ENCODE peak calls at places on chromosomes 3 and 15, in five cellular contexts. V is uterus, S is esophagus muscularis mucosa, K is thyroid gland, R is lung. E is an unnamed sample. For H3K27me3, the result is how much of the 10 kb centered on the place peaks cover.

GRCh38 chr3:168878655-168879054 is 782.9 kb upstream of the GOLIM4 start:
- DNase-seq in K (no peak), S (no peak), V (no peak), R (no peak), E (no peak)

GRCh38 chr3:108459225-108459624 is 51.2 kb downstream of the MYH15 start:
- DNase-seq in K (no peak), V (no peak), R (no peak), S (no peak), E (no peak)

GRCh38 chr3:182755308-182756106 is 37.8 kb upstream of the ATP11B start:
- DNase-seq in K (no peak), R (no peak), V (no peak), S (no peak), E (no peak)

GRCh38 chr15:28935316-28935715 is 49.5 kb downstream of the APBA2 start:
- DNase-seq in R (no peak), S (no peak), K (no peak), V (no peak), E (peak)

GRCh38 chr3:126551066-126551838 is 7.5 kb downstream of the C3orf22 start:
- DNase-seq in S (peak), K (no peak), V (peak), R (no peak), E (peak)

GRCh38 chr3:74121761-74122160 is 492.7 kb downstream of the CNTN3 start:
- DNase-seq in V (no peak), S (no peak), K (no peak), R (no peak), E (no peak)

GRCh38 chr3:63980830-63981498 is 42.3 kb downstream of the PSMD6 start:
- DNase-seq in K (no peak), V (no peak), S (no peak), R (no peak), E (no peak)

GRCh38 chr3:144119611-144120010 is 148.0 kb downstream of the DIPK2A start:
- DNase-seq in S (no peak), R (no peak), V (no peak), K (no peak), E (no peak)

GRCh38 chr3:151008699-151009098 is 36.2 kb upstream of the CLRN1 start:
- DNase-seq in S (no peak), K (no peak), V (no peak), R (no peak), E (no peak)

GRCh38 chr3:152176241-152176640 is 92.5 kb upstream of the MBNL1 start:
- DNase-seq in K (no peak), V (no peak), R (no peak), S (no peak), E (no peak)

GRCh38 chr15:51917493-51917892 is 54.1 kb downstream of the LEO1 start:
- DNase-seq in R (peak), V (no peak), S (no peak), K (peak), E (no peak)

GRCh38 chr3:113297741-113298320 is 86.5 kb downstream of the BOC start:
- DNase-seq in K (no peak), V (no peak), R (no peak), S (no peak), E (no peak)

GRCh38 chr3:78277793-78278192 is 1237.9 kb downstream of the ROBO2 start:
- DNase-seq in K (peak), S (no peak), R (no peak), V (no peak), E (no peak)

GRCh38 chr15:70474682-70475438 is 288.5 kb downstream of the UACA start:
- DNase-seq in R (peak), K (peak), V (peak), S (no peak), E (peak)

GRCh38 chr15:85542895-85543331 is 162.5 kb downstream of the AKAP13 start:
- DNase-seq in R (no peak), V (no peak), K (no peak), S (no peak), E (no peak)

GRCh38 chr3:16177962-16178627 is 3.6 kb downstream of the GALNT15 start:
- DNase-seq in V (peak), S (peak), R (peak), K (peak), E (peak)

GRCh38 chr3:187445352-187445751 is 77.2 kb downstream of the RTP4 start:
- DNase-seq in K (no peak), R (no peak), V (no peak), S (peak), E (no peak)

GRCh38 chr15:72135719-72136118 is 17.5 kb downstream of the SENP8 start:
- DNase-seq in S (no peak), K (peak), R (no peak), V (no peak), E (no peak)

GRCh38 chr15:74134387-74135027 is 4.1 kb downstream of the ISLR2 start:
- DNase-seq in K (peak), S (no peak), V (no peak), R (no peak), E (peak)
- H3K27me3 ChIP-seq in K (under half), S (half or more), V (under half), R (under half), E (under half)

DNA sequence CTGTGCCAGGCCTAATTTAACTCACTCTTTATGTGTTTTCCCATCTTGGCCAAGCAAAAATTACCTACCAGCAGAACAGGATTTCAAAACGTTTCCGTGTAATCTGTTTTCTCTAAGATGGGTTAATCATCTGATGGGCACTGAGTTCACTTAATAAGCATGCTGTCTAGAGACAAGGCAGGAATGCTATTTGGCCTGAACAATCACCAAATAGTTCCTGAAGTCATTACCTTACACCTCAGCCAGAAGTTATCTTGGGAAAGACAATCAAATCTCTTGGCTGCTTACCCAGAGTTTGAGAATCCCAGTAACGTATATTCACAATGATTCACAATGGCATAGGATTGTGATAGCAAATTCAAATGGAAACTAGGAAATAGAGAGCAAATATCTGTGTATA is 779.1 kb downstream of the CADM2 start:
- DNase-seq in R (no peak), V (no peak), K (no peak), S (no peak), E (no peak)
- H3K27ac ChIP-seq in R (no peak), V (no peak), K (no peak), S (no peak), E (no peak)

GRCh38 chr15:89368566-89369223 is 34.1 kb upstream of the POLG start:
- DNase-seq in S (no peak), V (no peak), K (no peak), R (no peak), E (peak)

GRCh38 chr15:89364741-89365450 is 30.3 kb upstream of the POLG start:
- DNase-seq in V (no peak), S (no peak), R (no peak), K (no peak), E (no peak)

GRCh38 chr15:89367485-89368451 is 33.1 kb upstream of the POLG start:
- DNase-seq in R (no peak), K (no peak), V (no peak), S (no peak), E (peak)

GRCh38 chr15:89365457-89366055 is 30.9 kb upstream of the POLG start:
- DNase-seq in R (no peak), S (no peak), V (no peak), K (no peak), E (no peak)

DNA sequence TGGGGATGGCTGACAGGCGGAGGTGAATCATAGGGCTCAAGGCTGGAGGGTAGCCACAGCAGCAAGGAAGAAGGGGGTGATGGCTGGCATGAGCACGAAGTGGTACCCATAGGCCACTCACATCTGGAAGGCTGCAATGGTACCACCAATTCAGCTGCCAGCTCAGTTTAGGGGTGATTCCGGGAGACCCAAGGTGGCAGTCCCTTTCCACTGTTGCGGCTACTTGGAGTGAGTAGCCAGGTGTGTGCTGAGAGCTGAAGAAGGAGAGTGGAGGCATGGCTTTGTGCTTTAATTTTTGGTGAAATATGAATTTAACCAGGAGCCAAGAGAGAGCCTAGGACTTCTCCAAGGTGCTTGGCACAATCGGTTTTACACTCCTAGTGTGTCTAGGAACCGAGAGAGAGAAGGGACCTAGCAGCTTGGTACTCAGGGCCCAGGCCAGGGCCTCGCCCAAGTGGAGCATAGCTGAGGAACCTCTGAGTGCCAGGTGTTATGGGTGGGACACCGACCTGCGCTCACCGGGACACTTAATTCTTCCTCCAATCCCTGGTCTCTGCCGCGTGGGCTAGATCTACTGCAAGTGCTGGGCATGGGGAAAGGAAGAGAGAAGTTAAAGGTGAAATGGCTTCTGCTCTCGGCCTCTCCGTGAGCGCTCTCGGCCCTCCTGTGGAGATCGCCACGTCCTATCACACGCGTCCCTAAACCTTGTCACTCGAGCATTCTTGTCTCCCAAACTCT is 32.2 kb upstream of the POLG start:
- DNase-seq in V (no peak), S (no peak), K (no peak), R (no peak), E (no peak)
- H3K27me3 ChIP-seq in V (half or more), S (half or more), K (under half), R (under half), E (under half)

GRCh38 chr3:192409203-192409837 is 318.0 kb downstream of the FGF12 start:
- DNase-seq in V (no peak), R (no peak), K (peak), S (no peak), E (peak)

GRCh38 chr3:192410684-192410960 is 316.7 kb downstream of the FGF12 start:
- DNase-seq in K (no peak), V (no peak), R (no peak), S (no peak), E (no peak)

GRCh38 chr3:192408721-192409151 is 318.6 kb downstream of the FGF12 start:
- DNase-seq in K (no peak), R (no peak), V (no peak), S (no peak), E (no peak)

GRCh38 chr3:192408007-192408655 is 319.2 kb downstream of the FGF12 start:
- DNase-seq in V (no peak), R (no peak), K (peak), S (no peak), E (peak)

GRCh38 chr3:192409838-192410683 is 317.3 kb downstream of the FGF12 start:
- DNase-seq in K (peak), V (no peak), S (no peak), R (no peak), E (peak)
- H3K27ac ChIP-seq in K (peak), V (no peak), S (peak), R (peak), E (no peak)

GRCh38 chr15:73493936-73494335 is 51.0 kb downstream of the REC114 start:
- DNase-seq in K (no peak), V (no peak), S (no peak), R (no peak), E (no peak)
- H3K27me3 ChIP-seq in K (under half), V (under half), S (under half), R (under half), E (under half)

GRCh38 chr3:147298511-147298982 is 107.8 kb downstream of the ZIC4 start:
- DNase-seq in R (no peak), K (no peak), V (no peak), S (no peak), E (no peak)
- H3K27ac ChIP-seq in R (no peak), K (no peak), V (no peak), S (no peak), E (no peak)

DNA sequence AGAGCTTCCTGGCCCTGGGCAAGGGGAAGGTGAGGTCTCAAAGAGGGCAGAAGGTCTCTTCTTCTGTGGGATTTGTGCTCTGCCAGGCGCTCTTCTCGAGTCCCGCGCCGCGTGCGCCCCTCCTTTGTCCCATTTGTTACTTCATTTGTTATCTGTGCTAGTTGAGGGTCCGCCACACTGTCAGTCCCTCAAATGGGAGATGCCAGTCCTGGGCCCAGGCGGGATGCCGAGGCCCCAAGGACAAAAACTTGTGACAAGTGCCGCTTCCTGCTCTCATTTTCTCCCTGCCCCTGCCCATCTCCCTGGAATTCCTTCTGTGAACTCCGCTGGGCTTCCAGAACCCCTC is 1.5 kb downstream of the ST8SIA2 start:
- DNase-seq in R (no peak), K (no peak), V (no peak), S (no peak), E (no peak)
- H3K27me3 ChIP-seq in R (under half), K (under half), V (under half), S (half or more), E (under half)

GRCh38 chr3:9884555-9885165 is 4.6 kb upstream of the CIDEC start:
- DNase-seq in V (peak), S (no peak), R (no peak), K (no peak), E (no peak)
- H3K27ac ChIP-seq in V (peak), S (no peak), R (no peak), K (no peak), E (no peak)

GRCh38 chr15:98425173-98425572 is 223.2 kb upstream of the IGF1R start:
- DNase-seq in V (no peak), S (no peak), R (no peak), K (no peak), E (no peak)
- H3K27me3 ChIP-seq in V (under half), S (under half), R (under half), K (under half), E (under half)

DNA sequence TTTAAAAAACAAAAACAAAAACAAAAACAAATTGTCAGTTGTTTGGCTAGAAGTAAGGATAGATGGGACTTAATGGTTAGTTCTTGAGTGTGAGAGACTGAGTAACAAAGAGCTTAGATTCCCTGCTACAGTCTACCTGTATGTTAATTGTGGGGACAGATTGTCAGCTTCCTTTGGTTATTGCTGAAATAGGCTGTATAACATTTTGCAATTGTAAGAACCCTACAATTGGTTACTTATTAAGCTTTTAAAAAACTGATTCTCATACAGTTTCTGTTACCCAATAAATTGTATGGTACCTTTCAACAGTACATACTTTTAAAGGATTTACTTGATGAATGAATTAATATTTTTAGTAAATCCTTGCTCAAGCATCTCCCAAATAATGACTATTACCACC is 35.3 kb downstream of the CLASP2 start:
- DNase-seq in V (no peak), R (no peak), S (no peak), K (no peak), E (no peak)
- H3K27ac ChIP-seq in V (no peak), R (no peak), S (no peak), K (no peak), E (no peak)

E was measured in aorta.